ENCODE peak calls at places on chromosomes 2 and 18, in seven cellular contexts. B, T, C, F, E, U and R are unnamed samples. For H3K4me1, the result is how much of the 10 kb centered on the place peaks cover.

GRCh38 chr2:78293768-78294167 is 731.7 kb upstream of the REG3G start:
- DNase-seq in B (no peak), T (no peak), C (no peak), F (no peak), E (no peak), U (no peak), R (no peak)

GRCh38 chr2:216664593-216665034 is 30.7 kb downstream of the IGFBP5 start:
- DNase-seq in B (no peak), T (no peak), C (peak), F (no peak), E (peak), U (no peak), R (no peak)

GRCh38 chr2:24354899-24355298 is 5.4 kb downstream of the ITSN2 start:
- DNase-seq in B (no peak), T (no peak), C (no peak), F (no peak), E (no peak), U (no peak), R (no peak)

GRCh38 chr2:8684421-8684884 is 2.6 kb downstream of the ID2 start:
- DNase-seq in B (no peak), T (peak), C (peak), F (no peak), E (peak), U (peak), R (no peak)

GRCh38 chr2:20561703-20562454 is 89.0 kb downstream of the HS1BP3 start:
- DNase-seq in B (no peak), T (no peak), C (no peak), F (no peak), E (peak), U (no peak), R (no peak)

GRCh38 chr2:109612991-109613921 is 510 bp downstream of the SEPTIN10 start:
- DNase-seq in B (no peak), T (peak), C (no peak), F (peak), E (peak), U (peak), R (peak)

GRCh38 chr2:231745303-231746038 is 35.6 kb downstream of the PDE6D start:
- DNase-seq in B (no peak), T (no peak), C (no peak), F (no peak), E (no peak), U (no peak), R (no peak)

GRCh38 chr2:28269019-28269784 is 123.5 kb upstream of the FOSL2 start:
- DNase-seq in B (no peak), T (no peak), C (no peak), F (no peak), E (no peak), U (no peak), R (no peak)

GRCh38 chr2:192124576-192124975 is 70.2 kb downstream of the TMEFF2 start:
- DNase-seq in B (no peak), T (no peak), C (no peak), F (no peak), E (peak), U (no peak), R (no peak)

GRCh38 chr2:133266075-133266925 is 302.0 kb downstream of the NCKAP5 start:
- DNase-seq in B (no peak), T (no peak), C (no peak), F (no peak), E (peak), U (no peak), R (no peak)

GRCh38 chr18:2191180-2191790 is 380.0 kb downstream of the METTL4 start:
- DNase-seq in B (no peak), T (no peak), C (no peak), F (no peak), E (no peak), U (no peak), R (no peak)

GRCh38 chr18:49400398-49401072 is 59.9 kb downstream of the DYM start:
- DNase-seq in B (no peak), T (no peak), C (no peak), F (no peak), E (peak), U (no peak), R (no peak)

GRCh38 chr2:149596471-149596870 is 8.9 kb upstream of the MMADHC start:
- DNase-seq in B (no peak), T (no peak), C (no peak), F (no peak), E (no peak), U (no peak), R (no peak)

GRCh38 chr2:15939854-15940660 is at the start of gene MYCN:
- DNase-seq in B (no peak), T (peak), C (no peak), F (peak), E (no peak), U (peak), R (no peak)

GRCh38 chr2:28447943-28448737 is 47.7 kb upstream of the PLB1 start:
- DNase-seq in B (no peak), T (no peak), C (no peak), F (no peak), E (peak), U (no peak), R (peak)

GRCh38 chr2:138716183-138716582 is 64.0 kb downstream of the NXPH2 start:
- DNase-seq in B (no peak), T (no peak), C (no peak), F (no peak), E (peak), U (no peak), R (no peak)

GRCh38 chr2:195861821-195862220 is 204.8 kb downstream of the SLC39A10 start:
- DNase-seq in B (no peak), T (no peak), C (no peak), F (no peak), E (peak), U (no peak), R (no peak)

GRCh38 chr2:186827426-186827825 is 21.5 kb downstream of the ZSWIM2 start:
- DNase-seq in B (no peak), T (no peak), C (no peak), F (no peak), E (peak), U (no peak), R (no peak)

GRCh38 chr2:23595601-23596251 is 210.7 kb downstream of the KLHL29 start:
- DNase-seq in B (no peak), T (no peak), C (no peak), F (no peak), E (peak), U (peak), R (peak)

GRCh38 chr2:23556929-23557328 is 171.9 kb downstream of the KLHL29 start:
- DNase-seq in B (no peak), T (no peak), C (no peak), F (no peak), E (no peak), U (no peak), R (no peak)

GRCh38 chr2:169928463-169928864 is 101.2 kb downstream of the UBR3 start:
- DNase-seq in B (no peak), T (no peak), C (no peak), F (peak), E (peak), U (no peak), R (no peak)

GRCh38 chr2:105166671-105167070 is 74.9 kb upstream of the GPR45 start:
- DNase-seq in B (no peak), T (no peak), C (no peak), F (no peak), E (no peak), U (no peak), R (no peak)

DNA sequence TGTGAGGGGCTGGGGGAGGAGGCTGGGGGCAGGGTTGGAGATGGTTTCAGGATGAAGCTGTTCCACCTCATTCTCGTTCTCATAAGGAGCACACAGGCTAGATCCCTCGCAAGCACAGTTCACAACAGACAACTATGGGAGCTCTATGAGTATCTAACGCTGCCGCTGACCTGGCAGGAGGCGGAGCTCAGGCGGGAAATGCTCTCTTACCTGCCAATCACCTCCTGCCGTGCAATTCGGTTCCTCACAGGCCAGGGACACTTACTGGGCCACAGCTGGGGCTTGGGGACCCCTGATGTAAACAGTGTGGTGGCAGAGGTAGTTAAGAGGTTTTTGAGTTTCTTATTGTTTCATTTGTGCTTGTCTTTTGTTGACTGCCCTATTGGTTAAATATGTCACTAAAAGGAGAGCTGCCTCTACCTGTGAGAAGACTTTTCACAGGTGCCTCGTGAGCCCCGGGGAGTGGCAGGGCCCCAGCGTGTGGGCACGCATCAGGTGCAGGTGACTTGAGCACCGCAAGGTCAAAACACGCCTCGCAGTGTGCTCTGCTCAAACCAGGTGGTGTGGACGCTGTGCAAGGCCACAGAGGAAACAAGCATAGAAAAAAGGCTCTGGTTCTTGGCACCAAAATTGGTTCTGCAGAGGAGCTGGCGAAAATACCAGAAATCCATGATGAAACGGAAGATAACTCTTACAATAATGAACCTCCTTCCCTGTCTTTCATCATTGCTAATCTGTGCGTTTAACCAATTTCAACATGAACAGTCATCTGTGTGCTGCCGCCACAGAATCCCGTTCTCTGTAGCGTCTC is 10.2 kb downstream of the MLPH start:
- DNase-seq in B (no peak), T (no peak), C (no peak), F (no peak), E (no peak), U (no peak), R (no peak)
- H3K4me1 ChIP-seq in B (under half), T (under half), C (under half), F (under half), E (under half), U (under half), R (under half)

DNA sequence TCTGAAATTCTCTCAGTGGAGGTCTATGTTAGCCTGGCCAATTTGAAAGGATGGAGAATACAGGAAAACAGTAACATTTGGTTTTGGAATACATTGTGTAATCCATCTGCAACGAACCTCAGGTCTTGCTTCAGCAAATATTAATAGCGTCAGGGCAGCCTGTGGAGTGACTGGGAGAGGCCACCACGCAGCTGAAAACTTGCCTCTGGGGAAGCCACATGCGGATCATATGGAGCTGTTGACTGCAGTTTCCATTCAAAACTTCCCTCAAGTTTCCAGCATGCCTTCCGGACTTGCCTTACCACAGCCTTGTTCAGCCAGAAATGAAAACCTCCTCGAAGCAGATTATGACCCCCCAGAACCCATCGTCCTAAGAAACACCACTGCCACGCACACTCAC is 25.7 kb downstream of the BCL11A start:
- DNase-seq in B (no peak), T (no peak), C (no peak), F (no peak), E (no peak), U (no peak), R (no peak)
- H3K4me1 ChIP-seq in B (under half), T (under half), C (under half), F (under half), E (under half), U (under half), R (under half)

GRCh38 chr2:30250421-30250820 is 19.1 kb downstream of the LBH start:
- DNase-seq in B (no peak), T (no peak), C (no peak), F (no peak), E (no peak), U (no peak), R (no peak)

GRCh38 chr2:30255026-30255425 is 23.7 kb downstream of the LBH start:
- DNase-seq in B (no peak), T (no peak), C (no peak), F (no peak), E (no peak), U (no peak), R (no peak)

GRCh38 chr2:30254692-30255015 is 23.3 kb downstream of the LBH start:
- DNase-seq in B (no peak), T (no peak), C (no peak), F (no peak), E (no peak), U (no peak), R (no peak)

GRCh38 chr2:30253873-30254691 is 22.7 kb downstream of the LBH start:
- DNase-seq in B (no peak), T (no peak), C (no peak), F (no peak), E (no peak), U (no peak), R (no peak)

DNA sequence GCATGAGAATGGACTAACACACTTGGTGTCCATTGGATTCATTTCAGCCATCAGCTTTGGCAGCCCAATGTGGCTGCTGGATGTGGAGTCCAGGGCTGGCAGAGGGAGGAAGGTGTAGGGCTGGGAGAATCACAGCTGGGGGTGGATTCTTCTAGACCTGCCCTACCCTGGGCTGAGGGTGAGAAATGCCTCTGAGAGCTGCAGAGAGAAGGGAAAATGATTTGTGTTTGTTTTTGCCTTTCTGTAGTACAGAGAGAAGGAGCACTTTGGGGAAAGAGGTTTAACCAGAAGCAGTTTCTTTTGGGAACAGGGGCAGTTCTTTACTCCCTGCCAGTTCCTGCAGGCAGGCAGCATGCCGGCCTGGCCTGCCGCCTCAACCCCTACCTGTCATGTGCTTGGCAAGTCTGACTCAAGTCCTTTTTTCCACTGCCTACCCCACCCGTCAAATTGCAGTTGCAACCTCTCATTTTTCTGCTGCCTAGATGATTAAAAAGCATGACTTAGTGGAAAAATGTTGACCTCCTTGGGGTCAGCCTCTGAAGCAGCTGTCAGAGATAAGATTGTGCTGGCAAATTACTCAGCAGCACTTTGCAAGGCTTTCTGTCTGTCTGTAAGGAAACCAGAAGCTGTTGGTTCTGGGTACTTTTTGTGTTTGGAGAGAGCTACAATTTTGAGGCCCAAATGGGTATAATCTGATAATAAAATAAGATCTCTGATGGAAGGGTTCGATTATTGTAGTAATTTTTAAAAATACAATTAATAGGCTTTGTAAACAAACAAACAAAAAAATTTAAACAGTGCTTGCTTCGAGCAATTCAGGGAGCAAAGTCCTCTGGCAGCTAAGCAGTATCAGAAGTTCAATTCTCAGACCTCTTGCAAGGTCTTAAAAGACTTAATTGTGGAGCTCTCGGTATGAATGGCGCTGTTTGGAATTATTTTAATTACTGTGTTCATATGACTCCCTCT is 21.7 kb downstream of the LBH start:
- DNase-seq in B (no peak), T (peak), C (peak), F (peak), E (peak), U (peak), R (no peak)
- H3K4me1 ChIP-seq in B (half or more), T (half or more), C (half or more), F (half or more), E (under half), U (under half), R (half or more)

GRCh38 chr2:31384771-31385276 is 29.7 kb downstream of the XDH start:
- DNase-seq in B (no peak), T (no peak), C (no peak), F (no peak), E (peak), U (no peak), R (no peak)
- H3K4me1 ChIP-seq in B (under half), T (under half), C (under half), F (under half), E (under half), U (under half), R (under half)

GRCh38 chr2:43083278-43083677 is 143.1 kb downstream of the ZFP36L2 start:
- DNase-seq in B (no peak), T (no peak), C (no peak), F (peak), E (peak), U (no peak), R (peak)

GRCh38 chr2:43081131-43081745 is 145.2 kb downstream of the ZFP36L2 start:
- DNase-seq in B (no peak), T (no peak), C (no peak), F (no peak), E (no peak), U (no peak), R (peak)

GRCh38 chr2:43082111-43082877 is 144.1 kb downstream of the ZFP36L2 start:
- DNase-seq in B (no peak), T (peak), C (no peak), F (peak), E (peak), U (no peak), R (no peak)

GRCh38 chr2:43083710-43084698 is 142.4 kb downstream of the ZFP36L2 start:
- DNase-seq in B (no peak), T (no peak), C (no peak), F (peak), E (peak), U (peak), R (peak)

GRCh38 chr2:43082878-43083261 is 143.5 kb downstream of the ZFP36L2 start:
- DNase-seq in B (no peak), T (no peak), C (no peak), F (peak), E (no peak), U (no peak), R (no peak)
- H3K4me1 ChIP-seq in B (half or more), T (half or more), C (under half), F (half or more), E (half or more), U (half or more), R (half or more)

DNA sequence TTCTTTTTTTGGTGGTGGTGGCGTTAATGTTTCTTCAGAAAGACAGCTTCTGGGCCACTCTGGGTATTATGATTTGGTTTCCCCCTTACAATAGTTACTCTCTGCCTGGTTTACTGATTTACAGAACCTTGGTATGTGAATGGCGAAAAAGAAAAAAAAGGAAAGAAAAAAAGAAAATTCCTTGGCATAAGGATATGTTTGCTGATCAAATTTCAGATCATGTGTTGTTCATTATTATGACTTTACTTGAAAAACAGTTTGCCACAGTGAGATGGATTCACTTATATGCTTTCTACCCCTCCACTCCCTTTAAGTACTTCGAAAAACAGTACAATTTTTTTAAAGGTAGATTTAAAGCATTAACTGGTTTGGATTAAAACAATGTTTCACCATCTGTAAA is 21.0 kb downstream of the BCL11A start:
- DNase-seq in B (no peak), T (no peak), C (no peak), F (no peak), E (peak), U (no peak), R (no peak)
- H3K4me1 ChIP-seq in B (half or more), T (under half), C (under half), F (under half), E (under half), U (under half), R (half or more)

GRCh38 chr18:45457933-45458332 is 157.3 kb upstream of the SLC14A2 start:
- DNase-seq in B (no peak), T (no peak), C (no peak), F (no peak), E (no peak), U (no peak), R (no peak)

GRCh38 chr18:45456076-45457066 is 158.9 kb upstream of the SLC14A2 start:
- DNase-seq in B (no peak), T (peak), C (no peak), F (peak), E (peak), U (no peak), R (no peak)
- H3K4me1 ChIP-seq in B (under half), T (under half), C (under half), F (under half), E (under half), U (under half), R (under half)

GRCh38 chr2:127410871-127411396 is 7.3 kb upstream of the PROC start:
- DNase-seq in B (no peak), T (no peak), C (no peak), F (no peak), E (peak), U (peak), R (no peak)

GRCh38 chr2:127413200-127413599 is 5.0 kb upstream of the PROC start:
- DNase-seq in B (no peak), T (no peak), C (no peak), F (no peak), E (no peak), U (no peak), R (no peak)

GRCh38 chr2:127408807-127409099 is 9.5 kb upstream of the PROC start:
- DNase-seq in B (no peak), T (no peak), C (no peak), F (no peak), E (no peak), U (no peak), R (no peak)

GRCh38 chr2:127413782-127414743 is 4.2 kb upstream of the PROC start:
- DNase-seq in B (no peak), T (no peak), C (no peak), F (no peak), E (peak), U (no peak), R (no peak)

DNA sequence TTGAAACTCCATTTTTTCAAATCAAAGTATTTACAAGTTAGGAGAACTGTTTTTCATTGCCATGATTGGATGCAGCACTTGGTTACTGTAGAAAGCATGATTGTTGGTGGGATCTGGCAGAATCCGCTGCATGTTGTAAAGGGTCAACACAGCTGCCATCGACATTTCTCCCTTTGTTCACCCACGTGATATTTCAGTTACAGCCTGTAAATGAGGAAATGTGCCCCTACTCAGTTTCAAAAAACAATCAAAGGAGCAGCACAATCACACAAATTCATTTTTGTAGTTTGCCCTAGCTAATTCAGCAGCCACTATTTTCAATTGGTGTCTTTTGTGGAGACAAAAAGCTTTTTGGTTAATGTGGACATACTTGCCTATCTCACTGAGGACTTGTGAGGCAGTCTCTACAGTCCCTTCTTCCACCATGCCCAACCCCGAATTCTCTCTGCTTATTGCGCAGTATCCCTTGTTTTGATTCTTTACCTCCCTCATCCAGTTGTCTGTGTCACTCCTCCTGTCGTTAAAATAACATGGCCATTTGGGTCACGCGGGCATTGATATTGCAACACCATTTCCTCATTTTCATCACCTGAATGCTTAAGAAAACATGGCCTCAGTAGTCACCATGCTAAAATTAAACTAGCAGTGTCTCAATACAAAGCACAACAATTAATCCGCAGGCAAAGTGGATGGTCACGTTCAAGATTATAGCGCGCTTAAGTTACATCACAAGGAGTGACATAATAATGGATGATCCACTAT is 6.4 kb upstream of the PROC start:
- DNase-seq in B (no peak), T (no peak), C (no peak), F (no peak), E (no peak), U (no peak), R (no peak)
- H3K4me1 ChIP-seq in B (half or more), T (half or more), C (under half), F (under half), E (half or more), U (under half), R (under half)